ENCODE peak calls at places on chromosomes 1 and 21, in five cellular contexts. G is Caki2, C is fibroblast of mammary gland, V is NCI-H187, N is left colon. S is an unnamed sample.

GRCh38 chr1:170010443-170010842 is 64.1 kb downstream of the KIFAP3 start:
- DNase-seq in G (no peak), C (peak), V (no peak), N (peak), S (no peak)

GRCh38 chr1:230320804-230321203 is 105.3 kb downstream of the PGBD5 start:
- DNase-seq in G (no peak), C (no peak), V (no peak), N (no peak), S (no peak)

GRCh38 chr1:93672069-93672468 is 9.6 kb downstream of the BCAR3 start:
- DNase-seq in G (peak), C (peak), V (no peak), N (peak), S (no peak)

GRCh38 chr1:188689542-188689941 is 1788.1 kb downstream of the BRINP3 start:
- DNase-seq in G (no peak), C (no peak), V (no peak), N (no peak), S (no peak)

GRCh38 chr1:227921461-227922185 is 26.1 kb downstream of the WNT9A start:
- DNase-seq in G (no peak), C (no peak), V (no peak), N (no peak), S (no peak)

GRCh38 chr1:91783423-91784162 is 102.4 kb downstream of the TGFBR3 start:
- DNase-seq in G (no peak), C (peak), V (no peak), N (no peak), S (no peak)

GRCh38 chr1:109632671-109633346 is 13.2 kb downstream of the AMPD2 start:
- DNase-seq in G (no peak), C (no peak), V (no peak), N (peak), S (no peak)

GRCh38 chr1:25927541-25928265 is 21.5 kb upstream of the STMN1 start:
- DNase-seq in G (no peak), C (no peak), V (no peak), N (no peak), S (no peak)

GRCh38 chr1:42846257-42847110 is at the start of gene ZNF691:
- DNase-seq in G (peak), C (peak), V (peak), N (peak), S (peak)

GRCh38 chr1:206631085-206631509 is 4.2 kb upstream of the DYRK3 start:
- DNase-seq in G (peak), C (peak), V (no peak), N (peak), S (no peak)

GRCh38 chr21:34524671-34525601 is 12.9 kb upstream of the KCNE1 start:
- DNase-seq in G (no peak), C (peak), V (no peak), N (no peak), S (no peak)

GRCh38 chr1:227273557-227273956 is 44.7 kb downstream of the CDC42BPA start:
- DNase-seq in G (peak), C (peak), V (no peak), N (no peak), S (no peak)

S was measured in activated CD8-positive, alpha-beta memory T cell treated with anti-CD3 and anti-CD28 coated beads, Interleukin-2, amount 50 U/mL, for 48 hours.